ENCODE peak calls at places on chromosome 15, in ten cellular contexts. V is IMR-90; Q is GM13976; T is sciatic nerve; D is activated T-cell treated with anti-CD3 and anti-CD28 coated beads, Interleukin-2, amount 50 U/mL, for 1 hour; J is bronchial epithelial cell; Y is heart right ventricle; E is activated CD4-positive, alpha-beta T cell treated with anti-CD3 and anti-CD28 coated beads, Interleukin-2, amount 50 U/mL, for 24 hours; U is T follicular helper cell; G is NCI-H1092 treated with DMSO at 0.1 percent for 48 hours. Z is an unnamed sample.

GRCh38 chr15:39843561-39843960 is 60.9 kb upstream of the FSIP1 start:
- DNase-seq in V (no peak), Q (no peak), T (no peak), D (no peak), J (no peak), Y (no peak), E (no peak), U (no peak), G (no peak), Z (no peak)

GRCh38 chr15:44308874-44309273 is 20.4 kb downstream of the GOLM2 start:
- DNase-seq in V (no peak), Q (no peak), T (no peak), D (no peak), J (no peak), Y (no peak), E (no peak), U (no peak), G (no peak), Z (no peak)

GRCh38 chr15:59242649-59243048 is 36.0 kb downstream of the LDHAL6B start:
- DNase-seq in V (no peak), Q (no peak), T (no peak), D (no peak), J (no peak), Y (no peak), E (no peak), U (no peak), G (no peak), Z (no peak)

GRCh38 chr15:101180620-101181307 is 71.1 kb downstream of the CHSY1 start:
- DNase-seq in V (no peak), Q (no peak), T (no peak), D (no peak), J (no peak), Y (no peak), E (no peak), U (no peak), G (no peak), Z (no peak)

GRCh38 chr15:76161153-76162049 is 101.6 kb downstream of the TMEM266 start:
- DNase-seq in V (no peak), Q (no peak), T (no peak), D (no peak), J (no peak), Y (no peak), E (no peak), U (no peak), G (no peak), Z (no peak)

GRCh38 chr15:70328137-70329115 is 230.7 kb upstream of the TLE3 start:
- DNase-seq in V (peak), Q (peak), T (peak), D (no peak), J (no peak), Y (peak), E (no peak), U (no peak), G (no peak), Z (peak)

GRCh38 chr15:47801522-47801921 is 84.2 kb downstream of the SEMA6D start:
- DNase-seq in V (no peak), Q (no peak), T (no peak), D (no peak), J (peak), Y (no peak), E (no peak), U (no peak), G (no peak), Z (no peak)

GRCh38 chr15:80609111-80609510 is 86.0 kb upstream of the ABHD17C start:
- DNase-seq in V (no peak), Q (no peak), T (no peak), D (no peak), J (no peak), Y (no peak), E (no peak), U (no peak), G (no peak), Z (peak)

GRCh38 chr15:85588657-85589056 is 206.1 kb downstream of the KLHL25 start:
- DNase-seq in V (peak), Q (no peak), T (no peak), D (no peak), J (peak), Y (no peak), E (no peak), U (no peak), G (no peak), Z (no peak)

GRCh38 chr15:25250906-25251622 is 187.8 kb downstream of the UBE3A start:
- DNase-seq in V (no peak), Q (peak), T (peak), D (no peak), J (no peak), Y (no peak), E (no peak), U (no peak), G (no peak), Z (no peak)

GRCh38 chr15:83890584-83890983 is 236.7 kb downstream of the ADAMTSL3 start:
- DNase-seq in V (no peak), Q (no peak), T (no peak), D (no peak), J (peak), Y (no peak), E (no peak), U (no peak), G (no peak), Z (no peak)

GRCh38 chr15:56759450-56759845 is 26.1 kb upstream of the ZNF280D start:
- DNase-seq in V (peak), Q (no peak), T (no peak), D (no peak), J (peak), Y (peak), E (no peak), U (no peak), G (no peak), Z (no peak)

GRCh38 chr15:23566070-23567050 is 886 bp downstream of the MKRN3 start:
- DNase-seq in V (no peak), Q (no peak), T (no peak), D (peak), J (no peak), Y (peak), E (no peak), U (peak), G (no peak), Z (no peak)

GRCh38 chr15:29242466-29243242 is 27.0 kb downstream of the NSMCE3 start:
- DNase-seq in V (peak), Q (no peak), T (no peak), D (no peak), J (no peak), Y (no peak), E (no peak), U (no peak), G (peak), Z (no peak)

GRCh38 chr15:92832992-92833438 is 67.1 kb upstream of the CHD2 start:
- DNase-seq in V (peak), Q (no peak), T (no peak), D (no peak), J (no peak), Y (no peak), E (no peak), U (no peak), G (no peak), Z (no peak)

GRCh38 chr15:64574220-64574994 is 114.0 kb downstream of the ZNF609 start:
- DNase-seq in V (peak), Q (no peak), T (no peak), D (no peak), J (peak), Y (no peak), E (no peak), U (no peak), G (no peak), Z (no peak)

GRCh38 chr15:58276924-58277323 is 138.7 kb downstream of the AQP9 start:
- DNase-seq in V (no peak), Q (no peak), T (no peak), D (no peak), J (no peak), Y (no peak), E (no peak), U (no peak), G (no peak), Z (no peak)

GRCh38 chr15:66706225-66706732 is 4.2 kb downstream of the SMAD6 start:
- DNase-seq in V (peak), Q (no peak), T (peak), D (no peak), J (no peak), Y (peak), E (no peak), U (no peak), G (no peak), Z (no peak)

GRCh38 chr15:90607361-90607760 is 77.6 kb downstream of the CRTC3 start:
- DNase-seq in V (no peak), Q (no peak), T (no peak), D (no peak), J (no peak), Y (no peak), E (no peak), U (no peak), G (peak), Z (no peak)

GRCh38 chr15:82750831-82751181 is 41.1 kb upstream of the AP3B2 start:
- DNase-seq in V (no peak), Q (peak), T (no peak), D (no peak), J (peak), Y (no peak), E (no peak), U (no peak), G (no peak), Z (no peak)

GRCh38 chr15:66369773-66370651 is 13.5 kb upstream of the TIPIN start:
- DNase-seq in V (peak), Q (peak), T (no peak), D (no peak), J (peak), Y (no peak), E (peak), U (no peak), G (peak), Z (no peak)

GRCh38 chr15:68200016-68200861 is 4.9 kb downstream of the CALML4 start:
- DNase-seq in V (no peak), Q (no peak), T (no peak), D (no peak), J (no peak), Y (no peak), E (no peak), U (no peak), G (no peak), Z (peak)

GRCh38 chr15:68431792-68432401 is at the start of gene ITGA11:
- DNase-seq in V (peak), Q (peak), T (peak), D (no peak), J (peak), Y (peak), E (no peak), U (no peak), G (peak), Z (peak)

GRCh38 chr15:83835384-83836010 is 181.6 kb downstream of the ADAMTSL3 start:
- DNase-seq in V (no peak), Q (no peak), T (no peak), D (no peak), J (no peak), Y (no peak), E (no peak), U (no peak), G (no peak), Z (no peak)

GRCh38 chr15:50009634-50010033 is 109.4 kb downstream of the ATP8B4 start:
- DNase-seq in V (no peak), Q (no peak), T (no peak), D (no peak), J (no peak), Y (no peak), E (no peak), U (no peak), G (no peak), Z (no peak)

GRCh38 chr15:83282859-83283812 is 1.3 kb downstream of the BNC1 start:
- DNase-seq in V (no peak), Q (peak), T (no peak), D (no peak), J (no peak), Y (peak), E (no peak), U (no peak), G (no peak), Z (no peak)

GRCh38 chr15:56582785-56583184 is 117.8 kb upstream of the MNS1 start:
- DNase-seq in V (peak), Q (no peak), T (no peak), D (no peak), J (no peak), Y (no peak), E (no peak), U (no peak), G (no peak), Z (no peak)

GRCh38 chr15:94026458-94026967 is 204.8 kb upstream of the MCTP2 start:
- DNase-seq in V (peak), Q (no peak), T (no peak), D (no peak), J (peak), Y (no peak), E (no peak), U (no peak), G (no peak), Z (no peak)

Z was measured in coronary artery.